ENCODE peak calls at places on chromosomes 11 and 22, in four cellular contexts. U, E, K and T are unnamed samples.

GRCh38 chr22:41308544-41308947 is 7.2 kb downstream of the ZC3H7B start:
- DNase-seq in U (peak; percentile 39), E (peak; percentile 41), K (no peak), T (no peak)

GRCh38 chr11:32893947-32894827 is 1.6 kb downstream of the QSER1 start:
- DNase-seq in U (peak; percentile 60), E (peak; percentile 89), K (no peak), T (peak; percentile 90)

GRCh38 chr11:129042503-129042902 is 99.8 kb upstream of the TP53AIP1 start:
- DNase-seq in U (no peak), E (no peak), K (no peak), T (no peak)

GRCh38 chr11:10511046-10511711 is 29.8 kb downstream of the RNF141 start:
- DNase-seq in U (no peak), E (no peak), K (no peak), T (no peak)

GRCh38 chr11:79258606-79259005 is 182.2 kb downstream of the TENM4 start:
- DNase-seq in U (peak; percentile 31), E (no peak), K (no peak), T (no peak)

GRCh38 chr11:102476812-102477211 is 24.2 kb upstream of the TMEM123 start:
- DNase-seq in U (no peak), E (peak; percentile 22), K (no peak), T (peak; percentile 73)

GRCh38 chr22:50396751-50397370 is 53.7 kb downstream of the PPP6R2 start:
- DNase-seq in U (no peak), E (no peak), K (no peak), T (no peak)

GRCh38 chr11:105220175-105220574 is 80.6 kb upstream of the CARD18 start:
- DNase-seq in U (no peak), E (peak; percentile 20), K (no peak), T (no peak)

GRCh38 chr22:21697866-21698265 is 32.1 kb downstream of the PPIL2 start:
- DNase-seq in U (peak; percentile 47), E (peak; percentile 68), K (no peak), T (no peak)

GRCh38 chr22:45484742-45485141 is 17.9 kb upstream of the FBLN1 start:
- DNase-seq in U (no peak), E (no peak), K (no peak), T (no peak)

GRCh38 chr22:45485271-45485670 is 17.4 kb upstream of the FBLN1 start:
- DNase-seq in U (no peak), E (no peak), K (no peak), T (no peak)

GRCh38 chr22:45482169-45482568 is 20.5 kb upstream of the FBLN1 start:
- DNase-seq in U (no peak), E (no peak), K (no peak), T (no peak)

GRCh38 chr22:45483319-45483718 is 19.4 kb upstream of the FBLN1 start:
- DNase-seq in U (no peak), E (no peak), K (no peak), T (no peak)

GRCh38 chr22:45483918-45484499 is 18.7 kb upstream of the FBLN1 start:
- DNase-seq in U (no peak), E (no peak), K (no peak), T (no peak)
- TF ChIP-seq CTCF in U (no peak), E (no peak), K (no peak), T (no peak)

DNA sequence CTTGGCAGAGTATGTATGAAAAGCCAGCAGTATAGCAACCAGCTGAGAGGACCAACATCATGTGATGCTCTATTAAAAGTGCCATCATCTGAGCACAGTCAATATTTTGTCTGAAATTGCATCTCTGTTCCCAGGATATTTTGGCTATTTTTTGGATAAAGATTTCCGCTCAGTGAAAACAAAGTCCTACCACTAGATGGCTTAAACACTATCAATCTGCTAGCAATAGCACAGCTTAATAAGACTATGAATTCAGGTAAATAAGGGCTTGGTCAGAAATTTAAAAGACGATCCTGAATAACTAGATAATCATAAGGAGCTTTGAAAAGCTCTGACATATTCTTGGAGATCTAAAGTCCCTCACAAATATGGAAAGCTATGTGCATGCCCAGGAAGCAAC is 74.4 kb downstream of the MS4A13 start:
- DNase-seq in U (no peak), E (no peak), K (no peak), T (no peak)
- TF ChIP-seq CTCF in U (no peak), E (no peak), K (no peak), T (peak; percentile 37)

DNA sequence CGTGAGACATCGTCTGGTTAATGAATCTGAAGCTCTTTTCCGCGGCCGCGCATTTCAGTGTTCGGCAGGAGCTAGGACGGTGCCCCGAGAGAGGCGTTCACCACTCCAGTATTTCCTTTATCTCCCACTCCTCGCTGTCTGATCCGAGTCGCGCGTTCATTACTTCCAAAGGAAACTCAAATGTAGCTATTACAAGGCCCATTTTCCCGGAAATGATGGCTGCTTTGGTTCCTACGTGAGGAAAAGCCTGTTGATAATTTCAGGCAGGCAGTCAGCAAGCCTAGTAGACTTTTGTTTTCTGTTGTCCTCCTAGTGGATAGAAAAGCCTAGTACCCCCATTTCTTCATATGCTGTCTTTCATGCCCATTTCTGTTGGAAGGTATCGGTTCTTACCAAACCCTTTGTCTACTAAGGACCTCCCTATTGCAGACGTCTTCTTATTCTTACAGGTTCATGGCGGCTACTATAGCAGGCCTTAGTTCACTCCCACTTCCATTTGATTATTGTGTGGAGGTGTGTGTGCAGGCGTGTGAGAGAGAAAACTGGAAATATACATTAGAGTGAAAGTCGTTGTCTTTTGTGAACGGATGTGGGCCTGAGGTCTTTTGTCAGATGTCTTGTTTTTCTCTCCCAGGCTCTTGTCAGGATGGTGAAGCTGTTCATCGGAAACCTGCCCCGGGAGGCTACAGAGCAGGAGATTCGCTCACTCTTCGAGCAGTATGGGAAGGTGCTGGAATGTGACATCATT is 737 bp downstream of the RBM4 start:
- DNase-seq in U (peak; percentile 48), E (peak; percentile 55), K (no peak), T (peak; percentile 40)
- TF ChIP-seq CTCF in U (peak; percentile 27), E (no peak), K (no peak), T (no peak)

DNA sequence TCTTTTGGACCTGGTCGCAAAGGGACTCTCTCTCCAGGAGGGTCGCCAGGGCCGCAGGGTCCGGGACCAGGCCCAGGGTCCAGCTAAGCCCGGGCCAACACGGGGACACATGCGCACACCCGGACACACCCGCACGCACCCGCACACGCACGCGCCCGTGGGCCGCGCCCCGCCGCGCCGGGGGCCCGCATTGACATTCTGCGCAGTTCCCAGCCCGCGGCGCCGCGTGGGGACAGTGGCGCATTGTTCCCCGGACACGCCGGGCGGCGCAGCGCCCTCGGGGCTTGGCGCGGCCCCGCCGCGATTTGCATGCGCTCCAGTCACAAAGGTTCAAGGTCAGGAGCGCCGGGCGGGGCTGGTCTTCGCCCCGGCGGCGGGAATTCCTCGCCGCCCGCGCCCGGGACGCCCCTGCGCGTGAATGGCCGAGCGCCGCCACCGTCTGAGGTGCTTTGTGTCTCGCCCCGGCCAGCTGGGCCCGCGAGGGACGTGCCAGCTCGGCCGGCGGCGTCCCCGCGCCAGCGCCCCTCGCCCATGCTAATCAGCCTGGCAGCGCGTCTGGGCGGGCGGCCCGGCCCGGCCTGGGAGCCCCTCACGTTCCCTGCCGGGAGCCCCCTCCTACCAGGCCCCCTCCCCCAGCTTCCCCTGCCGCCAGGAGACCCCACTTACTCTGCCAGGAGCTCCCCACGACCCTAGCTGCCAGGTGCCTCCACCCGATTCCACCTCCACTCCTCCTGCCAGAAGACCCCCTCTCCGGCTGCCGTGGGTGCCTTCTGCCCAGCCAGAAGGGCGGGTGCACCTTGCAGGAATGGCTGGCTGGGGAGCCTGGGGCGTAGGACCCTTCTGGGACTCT is 50.5 kb upstream of the WNT7B start:
- DNase-seq in U (no peak), E (no peak), K (no peak), T (no peak)
- TF ChIP-seq CTCF in U (no peak), E (no peak), K (no peak), T (no peak)